ENCODE peak calls at places on chromosome 10, in ten cellular contexts. U, L, J, M, D, F, V, T, X and K are unnamed samples.
A peak's percentile ranks its signal among the peaks of the same experiment; 100 is the strongest.

GRCh38 chr10:24561453-24561852 is 162.2 kb downstream of the ARHGAP21 start:
- DNase-seq in V (peak; percentile 9), D (peak; percentile 20), F (peak; percentile 20), X (no peak), J (no peak), M (no peak), U (peak; percentile 15), L (no peak), T (no peak), K (no peak)

GRCh38 chr10:79127151-79127961 is 58.6 kb downstream of the ZMIZ1 start:
- DNase-seq in F (peak; percentile 70), T (no peak), U (peak; percentile 77), J (peak; percentile 47), X (peak; percentile 92), D (peak; percentile 37), L (no peak), V (no peak), M (peak; percentile 70), K (no peak)

GRCh38 chr10:15712903-15713302 is 6.8 kb downstream of the ITGA8 start:
- DNase-seq in M (no peak), D (no peak), T (no peak), U (no peak), J (no peak), V (no peak), F (peak; percentile 79), X (peak; percentile 69), L (no peak), K (no peak)

GRCh38 chr10:33229252-33229943 is 105.1 kb downstream of the NRP1 start:
- DNase-seq in J (no peak), T (no peak), U (peak; percentile 81), L (no peak), D (no peak), X (peak; percentile 68), V (peak; percentile 46), M (no peak), F (peak; percentile 66), K (no peak)

GRCh38 chr10:35562427-35562826 is 42.7 kb upstream of the GJD4 start:
- DNase-seq in M (no peak), X (no peak), J (no peak), F (no peak), V (no peak), D (no peak), L (no peak), U (no peak), T (no peak), K (no peak)

GRCh38 chr10:133270773-133271297 is 5.8 kb downstream of the ADAM8 start:
- DNase-seq in L (no peak), V (no peak), F (no peak), T (no peak), D (no peak), X (no peak), U (no peak), J (no peak), M (no peak), K (no peak)

GRCh38 chr10:18190840-18191239 is 50.6 kb downstream of the CACNB2 start:
- DNase-seq in F (no peak), U (no peak), T (no peak), J (no peak), L (no peak), M (no peak), V (no peak), D (no peak), X (no peak), K (no peak)

GRCh38 chr10:21336476-21337170 is 188.9 kb downstream of the SKIDA1 start:
- DNase-seq in D (peak; percentile 46), X (peak; percentile 95), V (peak; percentile 68), T (peak; percentile 78), M (no peak), U (peak; percentile 96), L (no peak), J (peak; percentile 23), F (peak; percentile 87), K (no peak)

GRCh38 chr10:71517310-71518159 is 120.8 kb downstream of the CDH23 start:
- DNase-seq in L (no peak), T (no peak), D (no peak), V (no peak), F (no peak), M (no peak), J (peak; percentile 42), X (no peak), U (no peak), K (no peak)

GRCh38 chr10:14397069-14397468 is 66.3 kb upstream of the FRMD4A start:
- DNase-seq in X (peak; percentile 93), M (no peak), V (peak; percentile 98), D (no peak), L (no peak), J (no peak), U (peak; percentile 100), F (peak; percentile 98), T (peak; percentile 50), K (no peak)

DNA sequence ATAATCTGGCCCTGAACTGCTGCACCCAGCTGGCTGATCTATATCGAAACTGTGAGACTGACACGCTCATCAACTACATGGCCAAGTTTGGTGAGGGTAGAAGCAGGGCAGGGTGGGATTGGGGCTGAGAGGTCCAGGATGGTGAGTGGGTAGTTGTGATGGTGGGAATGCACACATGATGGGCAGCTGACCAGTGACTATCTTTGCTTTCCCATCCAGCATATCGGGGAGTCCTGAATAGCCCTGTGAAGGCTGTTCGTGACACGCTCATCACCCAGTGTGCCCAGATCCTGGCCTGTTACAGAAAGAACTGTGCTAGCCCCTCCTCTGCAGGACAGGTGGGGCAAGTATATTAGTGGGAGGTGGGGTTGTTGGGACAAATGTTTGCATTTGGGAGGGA is 12.5 kb upstream of the CHCHD1 start:
- DNase-seq in F (no peak), J (no peak), V (no peak), L (no peak), T (no peak), D (no peak), M (no peak), U (no peak), X (no peak), K (no peak)
- H3K36me3 ChIP-seq in F (peaks cover 68% of the 10 kb centered on the region), J (peaks cover 40% of the 10 kb centered on the region), V (peaks cover 33% of the 10 kb centered on the region), L (peaks cover 70% of the 10 kb centered on the region), T (peaks cover 78% of the 10 kb centered on the region), D (peaks cover 17% of the 10 kb centered on the region), M (peaks cover 11% of the 10 kb centered on the region), U (peaks cover 65% of the 10 kb centered on the region), X (peaks cover 58% of the 10 kb centered on the region), K (peaks cover 61% of the 10 kb centered on the region)

DNA sequence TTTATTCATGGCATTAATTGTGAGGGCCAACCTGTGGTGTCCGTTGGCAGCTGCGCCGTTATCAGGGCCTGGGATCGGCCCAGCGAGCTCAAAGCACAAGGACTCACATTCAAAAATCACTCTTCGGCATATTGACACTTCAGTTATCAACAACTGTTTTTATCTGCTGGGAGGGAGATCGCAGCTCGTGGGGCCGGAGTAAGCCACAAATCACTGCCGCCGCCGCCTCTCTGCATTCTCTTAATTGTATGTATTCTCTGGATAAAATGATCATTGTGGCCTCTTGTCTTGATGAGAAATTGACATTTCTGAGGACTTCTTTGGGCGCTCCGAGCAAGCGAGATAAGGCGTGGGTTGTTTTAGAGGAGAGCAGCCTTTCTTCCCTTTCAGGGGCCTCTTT is 130.7 kb downstream of the EBF3 start:
- DNase-seq in V (no peak), M (no peak), J (no peak), F (no peak), L (no peak), D (no peak), T (no peak), X (no peak), U (no peak), K (no peak)
- H3K36me3 ChIP-seq in V (no peaks in the 10 kb centered on the region), M (peaks cover 4% of the 10 kb centered on the region), J (peaks cover 5% of the 10 kb centered on the region), F (peaks cover 15% of the 10 kb centered on the region), L (no peaks in the 10 kb centered on the region), D (no peaks in the 10 kb centered on the region), T (no peaks in the 10 kb centered on the region), X (no peaks in the 10 kb centered on the region), U (no peaks in the 10 kb centered on the region), K (no peaks in the 10 kb centered on the region)

GRCh38 chr10:119834188-119834587 is 38.5 kb downstream of the MCMBP start:
- DNase-seq in F (no peak), V (no peak), U (no peak), J (no peak), D (no peak), L (no peak), X (no peak), M (no peak), T (no peak), K (no peak)
- H3K36me3 ChIP-seq in F (peaks cover 95% of the 10 kb centered on the region), V (peaks cover 21% of the 10 kb centered on the region), U (peaks cover 54% of the 10 kb centered on the region), J (peaks cover 84% of the 10 kb centered on the region), D (no peaks in the 10 kb centered on the region), L (peaks cover 66% of the 10 kb centered on the region), X (peaks cover 83% of the 10 kb centered on the region), M (peaks cover 4% of the 10 kb centered on the region), T (peaks cover 98% of the 10 kb centered on the region), K (peaks cover 53% of the 10 kb centered on the region)

DNA sequence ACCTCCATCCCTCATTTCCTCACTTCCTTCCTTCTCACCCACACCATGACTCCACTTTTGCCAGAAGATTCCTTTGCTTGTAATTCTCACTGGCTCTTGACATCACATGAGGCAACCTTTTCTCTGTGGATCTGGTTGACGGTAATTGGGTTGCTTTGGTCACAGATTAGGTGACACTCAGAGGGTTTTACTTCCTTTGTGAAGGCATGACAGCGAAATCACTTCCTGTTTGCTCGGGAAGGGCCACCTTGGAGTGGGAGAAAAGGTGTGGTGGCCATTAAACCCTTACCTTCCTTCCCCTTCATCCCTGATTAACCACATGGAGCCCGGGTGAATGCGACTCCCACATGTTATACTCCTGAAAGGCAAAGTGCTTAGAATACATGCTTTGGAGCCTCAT is 30.2 kb downstream of the CUZD1 start:
- DNase-seq in U (no peak), X (no peak), D (no peak), J (no peak), V (no peak), L (no peak), M (no peak), F (no peak), T (no peak), K (no peak)
- H3K36me3 ChIP-seq in U (no peaks in the 10 kb centered on the region), X (no peaks in the 10 kb centered on the region), D (no peaks in the 10 kb centered on the region), J (no peaks in the 10 kb centered on the region), V (no peaks in the 10 kb centered on the region), L (no peaks in the 10 kb centered on the region), M (no peaks in the 10 kb centered on the region), F (no peaks in the 10 kb centered on the region), T (no peaks in the 10 kb centered on the region), K (no peaks in the 10 kb centered on the region)

DNA sequence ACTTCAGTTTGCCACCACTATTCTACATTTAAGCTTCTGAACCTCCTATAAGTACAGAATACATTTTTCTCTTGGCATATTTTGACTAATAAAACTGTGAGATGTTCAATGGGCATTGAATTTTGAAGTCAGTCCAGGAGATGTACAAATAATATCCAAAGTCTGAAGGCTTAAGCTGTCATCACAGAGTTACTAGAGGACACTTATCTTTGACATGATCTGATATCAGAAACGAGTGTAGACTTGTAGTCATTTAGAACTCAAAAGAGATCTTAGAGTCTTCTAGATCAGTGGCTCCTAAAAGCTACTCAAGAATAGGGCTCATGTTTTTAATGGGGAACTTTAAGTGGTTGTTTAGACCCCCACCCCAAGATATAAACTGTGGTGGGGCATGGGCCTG is 160.5 kb downstream of the ARID5B start:
- DNase-seq in J (no peak), V (no peak), L (no peak), F (no peak), T (no peak), M (no peak), D (no peak), U (no peak), X (no peak), K (no peak)
- H3K36me3 ChIP-seq in J (no peaks in the 10 kb centered on the region), V (peaks cover 12% of the 10 kb centered on the region), L (peaks cover 22% of the 10 kb centered on the region), F (peaks cover 88% of the 10 kb centered on the region), T (peaks cover 11% of the 10 kb centered on the region), M (no peaks in the 10 kb centered on the region), D (no peaks in the 10 kb centered on the region), U (peaks cover 76% of the 10 kb centered on the region), X (peaks cover 80% of the 10 kb centered on the region), K (peaks cover 18% of the 10 kb centered on the region)